ENCODE peak calls at places on chromosomes 2 and 18, in ten cellular contexts. One of them, this sample, is unnamed.

GRCh38 chr18:11502368-11502767 is 107.0 kb upstream of the SLC35G4 start:
- DNase-seq in AG09319: no peak
- DNase-seq in CD4-positive, alpha-beta T cell: no peak
- DNase-seq in AG10803: peak
- DNase-seq in GM12865: no peak
- DNase-seq in GM20000: no peak
- DNase-seq in lower lobe of right lung: no peak
- DNase-seq in lower leg skin: no peak
- DNase-seq in spleen: no peak
- DNase-seq in fibroblast of mammary gland: peak
- DNase-seq in this sample: no peak

GRCh38 chr2:10170256-10170655 is 47.7 kb downstream of the RRM2 start:
- DNase-seq in fibroblast of mammary gland: peak
- DNase-seq in AG10803: peak
- DNase-seq in lower leg skin: no peak
- DNase-seq in lower lobe of right lung: no peak
- DNase-seq in GM20000: no peak
- DNase-seq in CD4-positive, alpha-beta T cell: no peak
- DNase-seq in spleen: peak
- DNase-seq in GM12865: no peak
- DNase-seq in AG09319: no peak
- DNase-seq in this sample: no peak

GRCh38 chr2:238132463-238133450 is 5.7 kb upstream of the KLHL30 start:
- DNase-seq in AG10803: no peak
- DNase-seq in lower lobe of right lung: peak
- DNase-seq in fibroblast of mammary gland: no peak
- DNase-seq in AG09319: no peak
- DNase-seq in lower leg skin: no peak
- DNase-seq in GM12865: no peak
- DNase-seq in GM20000: no peak
- DNase-seq in spleen: peak
- DNase-seq in CD4-positive, alpha-beta T cell: no peak
- DNase-seq in this sample: no peak

GRCh38 chr2:219445220-219445631 is 10.6 kb downstream of the SPEG start:
- DNase-seq in GM12865: no peak
- DNase-seq in AG09319: no peak
- DNase-seq in spleen: no peak
- DNase-seq in lower lobe of right lung: no peak
- DNase-seq in AG10803: no peak
- DNase-seq in CD4-positive, alpha-beta T cell: no peak
- DNase-seq in GM20000: no peak
- DNase-seq in fibroblast of mammary gland: no peak
- DNase-seq in lower leg skin: no peak
- DNase-seq in this sample: no peak

GRCh38 chr2:15562354-15563031 is 1.4 kb upstream of the NBAS start:
- DNase-seq in CD4-positive, alpha-beta T cell: no peak
- DNase-seq in AG09319: no peak
- DNase-seq in spleen: no peak
- DNase-seq in fibroblast of mammary gland: no peak
- DNase-seq in GM12865: no peak
- DNase-seq in GM20000: no peak
- DNase-seq in AG10803: no peak
- DNase-seq in lower lobe of right lung: no peak
- DNase-seq in lower leg skin: no peak
- DNase-seq in this sample: no peak

GRCh38 chr2:159004849-159005248 is 36.4 kb downstream of the TANC1 start:
- DNase-seq in GM20000: no peak
- DNase-seq in CD4-positive, alpha-beta T cell: no peak
- DNase-seq in spleen: no peak
- DNase-seq in lower lobe of right lung: no peak
- DNase-seq in fibroblast of mammary gland: no peak
- DNase-seq in GM12865: no peak
- DNase-seq in lower leg skin: no peak
- DNase-seq in AG09319: no peak
- DNase-seq in AG10803: no peak
- DNase-seq in this sample: no peak

GRCh38 chr18:61530681-61531080 is 197.5 kb downstream of the CDH20 start:
- DNase-seq in lower lobe of right lung: no peak
- DNase-seq in CD4-positive, alpha-beta T cell: no peak
- DNase-seq in spleen: no peak
- DNase-seq in GM12865: no peak
- DNase-seq in AG10803: no peak
- DNase-seq in GM20000: no peak
- DNase-seq in lower leg skin: no peak
- DNase-seq in fibroblast of mammary gland: no peak
- DNase-seq in AG09319: no peak
- DNase-seq in this sample: no peak

GRCh38 chr18:22871809-22872525 is 61.2 kb upstream of the RBBP8 start:
- DNase-seq in lower leg skin: no peak
- DNase-seq in lower lobe of right lung: no peak
- DNase-seq in spleen: no peak
- DNase-seq in AG10803: peak
- DNase-seq in AG09319: no peak
- DNase-seq in fibroblast of mammary gland: peak
- DNase-seq in GM12865: no peak
- DNase-seq in GM20000: no peak
- DNase-seq in CD4-positive, alpha-beta T cell: no peak
- DNase-seq in this sample: no peak

GRCh38 chr2:144454466-144455287 is 65.2 kb downstream of the ZEB2 start:
- DNase-seq in fibroblast of mammary gland: peak
- DNase-seq in lower lobe of right lung: no peak
- DNase-seq in GM12865: peak
- DNase-seq in AG09319: no peak
- DNase-seq in AG10803: no peak
- DNase-seq in CD4-positive, alpha-beta T cell: no peak
- DNase-seq in spleen: no peak
- DNase-seq in lower leg skin: no peak
- DNase-seq in GM20000: no peak
- DNase-seq in this sample: no peak

GRCh38 chr2:144453039-144453336 is 66.9 kb downstream of the ZEB2 start:
- DNase-seq in GM12865: no peak
- DNase-seq in AG09319: no peak
- DNase-seq in AG10803: peak
- DNase-seq in GM20000: no peak
- DNase-seq in spleen: no peak
- DNase-seq in fibroblast of mammary gland: no peak
- DNase-seq in lower leg skin: no peak
- DNase-seq in lower lobe of right lung: no peak
- DNase-seq in CD4-positive, alpha-beta T cell: no peak
- DNase-seq in this sample: no peak

GRCh38 chr2:144453486-144454158 is 66.3 kb downstream of the ZEB2 start:
- DNase-seq in fibroblast of mammary gland: peak
- DNase-seq in spleen: no peak
- DNase-seq in AG10803: peak
- DNase-seq in GM20000: no peak
- DNase-seq in CD4-positive, alpha-beta T cell: no peak
- DNase-seq in lower leg skin: no peak
- DNase-seq in GM12865: no peak
- DNase-seq in lower lobe of right lung: no peak
- DNase-seq in AG09319: no peak
- DNase-seq in this sample: no peak

GRCh38 chr2:144451443-144451842 is 68.5 kb downstream of the ZEB2 start:
- DNase-seq in CD4-positive, alpha-beta T cell: no peak
- DNase-seq in GM12865: no peak
- DNase-seq in fibroblast of mammary gland: no peak
- DNase-seq in lower lobe of right lung: no peak
- DNase-seq in GM20000: no peak
- DNase-seq in lower leg skin: no peak
- DNase-seq in AG09319: no peak
- DNase-seq in spleen: no peak
- DNase-seq in AG10803: no peak
- DNase-seq in this sample: no peak

GRCh38 chr2:144452169-144453038 is 67.5 kb downstream of the ZEB2 start:
- DNase-seq in AG09319: no peak
- DNase-seq in lower lobe of right lung: no peak
- DNase-seq in GM12865: no peak
- DNase-seq in AG10803: peak
- DNase-seq in lower leg skin: no peak
- DNase-seq in spleen: no peak
- DNase-seq in CD4-positive, alpha-beta T cell: no peak
- DNase-seq in fibroblast of mammary gland: no peak
- DNase-seq in GM20000: no peak
- DNase-seq in this sample: no peak
- TF ChIP-seq CTCF in AG09319: peak
- TF ChIP-seq CTCF in lower lobe of right lung: no peak
- TF ChIP-seq CTCF in GM12865: no peak
- TF ChIP-seq CTCF in AG10803: peak
- TF ChIP-seq CTCF in lower leg skin: no peak
- TF ChIP-seq CTCF in spleen: peak
- TF ChIP-seq CTCF in CD4-positive, alpha-beta T cell: no peak
- TF ChIP-seq CTCF in fibroblast of mammary gland: no peak
- TF ChIP-seq CTCF in GM20000: no peak
- TF ChIP-seq CTCF in this sample: peak

GRCh38 chr2:239379641-239380170 is 21.1 kb downstream of the HDAC4 start:
- DNase-seq in GM12865: no peak
- DNase-seq in AG09319: no peak
- DNase-seq in GM20000: no peak
- DNase-seq in CD4-positive, alpha-beta T cell: no peak
- DNase-seq in spleen: peak
- DNase-seq in fibroblast of mammary gland: no peak
- DNase-seq in AG10803: no peak
- DNase-seq in lower leg skin: no peak
- DNase-seq in lower lobe of right lung: peak
- DNase-seq in this sample: no peak
- TF ChIP-seq CTCF in GM12865: no peak
- TF ChIP-seq CTCF in AG09319: no peak
- TF ChIP-seq CTCF in GM20000: no peak
- TF ChIP-seq CTCF in CD4-positive, alpha-beta T cell: no peak
- TF ChIP-seq CTCF in spleen: no peak
- TF ChIP-seq CTCF in fibroblast of mammary gland: no peak
- TF ChIP-seq CTCF in AG10803: no peak
- TF ChIP-seq CTCF in lower leg skin: no peak
- TF ChIP-seq CTCF in lower lobe of right lung: no peak
- TF ChIP-seq CTCF in this sample: no peak

GRCh38 chr2:242030226-242030575 is 160.7 kb downstream of the RTP5 start:
- DNase-seq in lower lobe of right lung: no peak
- DNase-seq in AG10803: no peak
- DNase-seq in GM12865: no peak
- DNase-seq in CD4-positive, alpha-beta T cell: no peak
- DNase-seq in AG09319: no peak
- DNase-seq in spleen: peak
- DNase-seq in GM20000: no peak
- DNase-seq in fibroblast of mammary gland: no peak
- DNase-seq in lower leg skin: no peak
- DNase-seq in this sample: peak

GRCh38 chr2:242031481-242032019 is 162.0 kb downstream of the RTP5 start:
- DNase-seq in lower leg skin: no peak
- DNase-seq in fibroblast of mammary gland: peak
- DNase-seq in lower lobe of right lung: no peak
- DNase-seq in AG09319: peak
- DNase-seq in GM12865: no peak
- DNase-seq in AG10803: peak
- DNase-seq in GM20000: no peak
- DNase-seq in CD4-positive, alpha-beta T cell: peak
- DNase-seq in spleen: peak
- DNase-seq in this sample: peak

GRCh38 chr2:242027676-242028450 is 158.3 kb downstream of the RTP5 start:
- DNase-seq in CD4-positive, alpha-beta T cell: no peak
- DNase-seq in GM12865: no peak
- DNase-seq in AG10803: no peak
- DNase-seq in GM20000: no peak
- DNase-seq in spleen: peak
- DNase-seq in fibroblast of mammary gland: no peak
- DNase-seq in lower leg skin: no peak
- DNase-seq in lower lobe of right lung: no peak
- DNase-seq in AG09319: no peak
- DNase-seq in this sample: peak

GRCh38 chr2:242030858-242031257 is 161.3 kb downstream of the RTP5 start:
- DNase-seq in AG10803: no peak
- DNase-seq in GM12865: no peak
- DNase-seq in lower leg skin: no peak
- DNase-seq in AG09319: no peak
- DNase-seq in fibroblast of mammary gland: no peak
- DNase-seq in GM20000: no peak
- DNase-seq in CD4-positive, alpha-beta T cell: no peak
- DNase-seq in lower lobe of right lung: no peak
- DNase-seq in spleen: peak
- DNase-seq in this sample: peak

DNA sequence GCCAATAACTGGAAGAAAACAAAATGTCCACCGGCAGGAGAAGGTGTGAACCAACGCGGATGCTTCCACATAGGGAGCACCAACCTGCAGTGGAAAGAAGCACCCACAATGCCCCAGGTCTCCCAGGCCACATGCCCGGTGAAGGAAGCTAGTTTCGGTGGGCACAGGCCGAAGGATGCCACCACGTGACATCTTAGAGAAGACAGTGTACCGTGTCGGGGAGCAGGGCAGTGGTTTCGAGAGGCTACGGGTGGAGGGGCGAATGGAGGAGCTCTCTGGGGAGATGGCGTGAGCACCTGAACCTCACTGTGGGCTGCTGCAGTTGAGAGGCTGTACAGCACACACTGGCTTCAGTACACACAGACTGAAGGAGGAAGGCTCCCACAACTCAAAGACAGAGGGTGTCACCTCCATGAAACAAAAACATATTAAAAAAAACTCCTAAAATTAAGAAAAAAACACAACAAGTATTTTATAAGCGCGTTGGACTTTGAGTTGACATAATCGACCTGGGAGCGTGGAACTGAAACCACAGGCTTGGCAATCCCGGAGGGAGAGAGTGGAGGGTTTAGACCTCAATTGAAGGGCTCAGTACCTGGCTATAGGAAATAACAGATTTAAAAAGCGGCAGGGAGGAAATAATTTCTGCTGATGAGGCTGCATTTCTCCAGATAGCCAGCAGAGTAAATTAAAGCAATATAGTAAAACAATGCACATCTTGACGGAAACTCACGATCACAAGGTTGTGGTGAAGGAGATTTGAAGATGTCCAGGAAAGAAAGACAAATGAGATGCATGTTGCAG is 160.1 kb downstream of the RTP5 start:
- DNase-seq in CD4-positive, alpha-beta T cell: no peak
- DNase-seq in lower leg skin: no peak
- DNase-seq in GM20000: no peak
- DNase-seq in spleen: peak
- DNase-seq in GM12865: no peak
- DNase-seq in fibroblast of mammary gland: no peak
- DNase-seq in lower lobe of right lung: no peak
- DNase-seq in AG09319: no peak
- DNase-seq in AG10803: no peak
- DNase-seq in this sample: peak
- TF ChIP-seq CTCF in CD4-positive, alpha-beta T cell: peak
- TF ChIP-seq CTCF in lower leg skin: no peak
- TF ChIP-seq CTCF in GM20000: no peak
- TF ChIP-seq CTCF in spleen: no peak
- TF ChIP-seq CTCF in GM12865: no peak
- TF ChIP-seq CTCF in fibroblast of mammary gland: no peak
- TF ChIP-seq CTCF in lower lobe of right lung: no peak
- TF ChIP-seq CTCF in AG09319: no peak
- TF ChIP-seq CTCF in AG10803: no peak
- TF ChIP-seq CTCF in this sample: no peak

GRCh38 chr2:231490801-231491200 is 26.5 kb upstream of the NCL start:
- DNase-seq in AG09319: no peak
- DNase-seq in lower leg skin: no peak
- DNase-seq in GM12865: no peak
- DNase-seq in GM20000: no peak
- DNase-seq in spleen: no peak
- DNase-seq in lower lobe of right lung: no peak
- DNase-seq in AG10803: no peak
- DNase-seq in fibroblast of mammary gland: no peak
- DNase-seq in CD4-positive, alpha-beta T cell: no peak
- DNase-seq in this sample: peak

GRCh38 chr2:231488331-231488730 is 24.0 kb upstream of the NCL start:
- DNase-seq in fibroblast of mammary gland: no peak
- DNase-seq in GM12865: no peak
- DNase-seq in spleen: no peak
- DNase-seq in AG10803: no peak
- DNase-seq in lower leg skin: no peak
- DNase-seq in CD4-positive, alpha-beta T cell: no peak
- DNase-seq in AG09319: no peak
- DNase-seq in lower lobe of right lung: no peak
- DNase-seq in GM20000: no peak
- DNase-seq in this sample: peak

GRCh38 chr2:231494669-231495068 is 30.4 kb upstream of the NCL start:
- DNase-seq in lower lobe of right lung: no peak
- DNase-seq in GM12865: no peak
- DNase-seq in GM20000: no peak
- DNase-seq in lower leg skin: no peak
- DNase-seq in spleen: no peak
- DNase-seq in AG09319: no peak
- DNase-seq in fibroblast of mammary gland: no peak
- DNase-seq in CD4-positive, alpha-beta T cell: no peak
- DNase-seq in AG10803: no peak
- DNase-seq in this sample: no peak

GRCh38 chr2:231487197-231487596 is 22.9 kb upstream of the NCL start:
- DNase-seq in CD4-positive, alpha-beta T cell: no peak
- DNase-seq in spleen: no peak
- DNase-seq in GM20000: no peak
- DNase-seq in fibroblast of mammary gland: no peak
- DNase-seq in AG09319: no peak
- DNase-seq in lower lobe of right lung: no peak
- DNase-seq in AG10803: no peak
- DNase-seq in lower leg skin: no peak
- DNase-seq in GM12865: no peak
- DNase-seq in this sample: peak

GRCh38 chr2:231489990-231490389 is 25.7 kb upstream of the NCL start:
- DNase-seq in GM20000: no peak
- DNase-seq in GM12865: no peak
- DNase-seq in fibroblast of mammary gland: peak
- DNase-seq in AG09319: no peak
- DNase-seq in CD4-positive, alpha-beta T cell: no peak
- DNase-seq in lower leg skin: no peak
- DNase-seq in spleen: no peak
- DNase-seq in AG10803: no peak
- DNase-seq in lower lobe of right lung: no peak
- DNase-seq in this sample: peak
- TF ChIP-seq CTCF in GM20000: no peak
- TF ChIP-seq CTCF in GM12865: no peak
- TF ChIP-seq CTCF in fibroblast of mammary gland: peak
- TF ChIP-seq CTCF in AG09319: peak
- TF ChIP-seq CTCF in CD4-positive, alpha-beta T cell: no peak
- TF ChIP-seq CTCF in lower leg skin: no peak
- TF ChIP-seq CTCF in spleen: no peak
- TF ChIP-seq CTCF in AG10803: peak
- TF ChIP-seq CTCF in lower lobe of right lung: peak
- TF ChIP-seq CTCF in this sample: peak

This sample was measured in upper lobe of right lung.